ENCODE peak calls at places on chromosomes 1 and 21, in ten cellular contexts. K is heart left ventricle, G is transverse colon, T is testis, R is tibial nerve, F is body of pancreas, H is stomach, L is Peyer's patch, X is adrenal gland, A is uterus. B is an unnamed sample.

GRCh38 chr1:220956861-220957605 is 77.8 kb downstream of the HLX start:
- DNase-seq in H (no peak), L (no peak), A (peak; percentile 16), T (no peak), G (no peak), X (peak; percentile 23), F (peak; percentile 44), R (no peak), K (no peak), B (no peak)

GRCh38 chr1:220386494-220387195 is 114.4 kb upstream of the RAB3GAP2 start:
- DNase-seq in T (no peak), A (no peak), H (no peak), G (no peak), K (no peak), L (no peak), F (no peak), X (no peak), R (no peak), B (no peak)

GRCh38 chr1:6771568-6771825 is 13.8 kb upstream of the CAMTA1 start:
- DNase-seq in F (no peak), X (no peak), A (no peak), G (no peak), H (no peak), T (no peak), K (no peak), R (no peak), L (no peak), B (no peak)

GRCh38 chr21:27213328-27213727 is 246.4 kb upstream of the ADAMTS5 start:
- DNase-seq in K (no peak), X (no peak), A (no peak), G (no peak), L (no peak), T (no peak), H (no peak), F (no peak), R (no peak), B (no peak)

GRCh38 chr1:77170687-77171086 is 48.5 kb downstream of the PIGK start:
- DNase-seq in L (no peak), F (no peak), R (no peak), X (no peak), A (no peak), G (no peak), K (no peak), T (no peak), H (no peak), B (no peak)

GRCh38 chr21:33972539-33972938 is 56.9 kb upstream of the ATP5PO start:
- DNase-seq in X (no peak), A (no peak), R (no peak), G (no peak), L (no peak), F (no peak), H (no peak), K (no peak), T (no peak), B (no peak)

GRCh38 chr21:30238168-30238567 is 22.3 kb upstream of the CLDN8 start:
- DNase-seq in R (no peak), H (no peak), A (no peak), G (no peak), T (no peak), K (no peak), F (no peak), X (no peak), L (no peak), B (no peak)

GRCh38 chr1:236063919-236064673 is 794 bp downstream of the NID1 start:
- DNase-seq in A (peak; percentile 69), L (peak; percentile 54), T (peak; percentile 66), F (peak; percentile 69), R (peak; percentile 52), H (peak; percentile 64), X (peak; percentile 53), G (peak; percentile 50), K (peak; percentile 69), B (peak; percentile 56)

GRCh38 chr1:181317261-181317924 is 165.9 kb upstream of the CACNA1E start:
- DNase-seq in K (no peak), R (no peak), X (no peak), F (no peak), H (no peak), G (no peak), T (no peak), L (no peak), A (no peak), B (no peak)

GRCh38 chr1:89843279-89844121 is 22.7 kb downstream of the LRRC8D start:
- DNase-seq in T (peak; percentile 80), L (peak; percentile 84), K (peak; percentile 77), R (peak; percentile 35), H (peak; percentile 72), X (peak; percentile 74), A (peak; percentile 55), G (peak; percentile 80), F (peak; percentile 77), B (peak; percentile 43)

GRCh38 chr1:243851129-243851756 is 1.2 kb upstream of the AKT3 start:
- DNase-seq in L (no peak), G (no peak), R (no peak), K (no peak), F (peak; percentile 52), A (no peak), H (no peak), T (peak; percentile 81), X (peak; percentile 53), B (no peak)

GRCh38 chr1:186559601-186560116 is 98.7 kb upstream of the PDC start:
- DNase-seq in K (no peak), T (no peak), R (no peak), G (no peak), H (no peak), L (no peak), X (no peak), A (no peak), F (no peak), B (peak; percentile 27)

GRCh38 chr1:8154621-8155052 is 128.5 kb upstream of the ERRFI1 start:
- DNase-seq in H (no peak), X (no peak), F (peak; percentile 62), T (peak; percentile 49), R (no peak), G (no peak), K (no peak), L (no peak), A (no peak), B (no peak)

GRCh38 chr1:223259462-223259861 is 104.5 kb downstream of the SUSD4 start:
- DNase-seq in A (no peak), X (no peak), F (no peak), K (no peak), T (no peak), R (no peak), H (no peak), G (no peak), L (no peak), B (no peak)

GRCh38 chr1:174682419-174683008 is 234.8 kb downstream of the GPR52 start:
- DNase-seq in F (no peak), A (no peak), R (no peak), H (no peak), L (no peak), G (no peak), X (peak; percentile 12), K (no peak), T (no peak), B (no peak)

GRCh38 chr1:24393892-24394291 is 19.7 kb downstream of the STPG1 start:
- DNase-seq in K (no peak), X (no peak), F (no peak), G (no peak), L (no peak), T (no peak), R (no peak), H (no peak), A (no peak), B (no peak)

GRCh38 chr1:237503292-237503691 is 387.4 kb downstream of the ZP4 start:
- DNase-seq in X (no peak), H (no peak), G (no peak), F (no peak), R (no peak), L (no peak), K (no peak), A (no peak), T (no peak), B (no peak)

GRCh38 chr1:237509748-237510147 is 381.0 kb downstream of the ZP4 start:
- DNase-seq in R (no peak), F (no peak), G (no peak), K (no peak), A (no peak), T (no peak), L (no peak), H (no peak), X (no peak), B (no peak)

GRCh38 chr1:237507005-237507404 is 383.7 kb downstream of the ZP4 start:
- DNase-seq in T (no peak), R (no peak), X (no peak), F (no peak), G (no peak), L (no peak), H (no peak), A (no peak), K (no peak), B (no peak)
- H3K4me3 ChIP-seq in T (no peak overlapping the region), R (no peak overlapping the region), X (no peak overlapping the region), F (no peak overlapping the region), G (no peak overlapping the region), L (no peak overlapping the region), H (no peak overlapping the region), A (no peak overlapping the region), K (no peak overlapping the region), B (no peak overlapping the region)

GRCh38 chr1:70231474-70231873 is 10.3 kb downstream of the SRSF11 start:
- DNase-seq in R (no peak), T (no peak), G (no peak), F (no peak), L (no peak), X (no peak), K (no peak), A (no peak), H (no peak), B (no peak)
- H3K36me3 ChIP-seq in R (peaks cover 35% of the 10 kb centered on the region), T (no peaks in the 10 kb centered on the region), G (peaks cover 83% of the 10 kb centered on the region), F (no peaks in the 10 kb centered on the region), L (no peaks in the 10 kb centered on the region), X (no peaks in the 10 kb centered on the region), K (peaks cover 84% of the 10 kb centered on the region), A (no peaks in the 10 kb centered on the region), H (peaks cover 82% of the 10 kb centered on the region), B (peaks cover 7% of the 10 kb centered on the region)

DNA sequence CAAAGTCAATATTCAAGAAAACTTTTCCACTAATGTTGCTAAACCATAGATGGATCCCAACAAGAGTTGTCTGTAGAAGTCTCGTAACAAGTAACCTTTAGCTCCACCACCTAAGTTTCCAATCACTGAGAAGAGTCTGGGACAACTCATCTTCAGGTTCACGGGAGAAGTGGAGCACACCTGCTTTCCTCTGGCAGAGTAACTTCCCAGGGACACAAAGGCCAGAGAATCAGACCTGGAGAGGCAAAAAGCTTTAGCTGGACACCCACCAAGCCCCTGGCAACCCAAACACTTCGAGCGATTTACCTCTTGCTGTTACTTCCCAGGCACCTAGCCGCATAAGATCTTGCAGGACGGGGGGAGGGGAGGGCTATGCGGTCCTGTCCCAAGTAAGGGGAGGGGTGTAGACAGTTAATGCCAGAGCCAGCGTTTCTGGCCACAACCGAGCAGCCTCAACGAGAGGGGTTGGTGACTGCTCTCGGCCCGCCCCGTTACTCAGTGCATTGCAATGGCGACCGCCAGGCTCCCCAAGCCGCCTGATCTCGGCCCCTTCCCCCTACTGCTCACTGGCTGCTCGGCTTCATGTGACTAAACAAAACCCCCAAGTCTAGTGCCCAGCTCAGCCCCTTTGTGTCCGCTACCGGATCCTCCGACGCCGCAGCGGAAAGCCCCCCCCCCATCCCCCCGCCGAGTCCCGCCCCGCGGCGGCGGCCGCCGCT is 709 bp downstream of the ZNF644 start:
- DNase-seq in T (peak; percentile 79), G (peak; percentile 78), R (peak; percentile 58), K (peak; percentile 61), H (peak; percentile 69), F (peak; percentile 75), A (peak; percentile 60), X (peak; percentile 82), L (no peak), B (peak; percentile 72)
- TF ChIP-seq POLR2A in T (no peak), G (no peak), R (no peak), K (no peak), H (no peak), F (no peak), A (no peak), X (no peak), L (no peak), B (no peak)

GRCh38 chr21:44869860-44870747 is 3.4 kb downstream of the PTTG1IP start:
- DNase-seq in L (peak; percentile 49), K (peak; percentile 51), H (peak; percentile 59), A (peak; percentile 69), T (peak; percentile 44), F (peak; percentile 71), R (peak; percentile 65), G (peak; percentile 55), X (peak; percentile 91), B (peak; percentile 76)
- H3K4me3 ChIP-seq in L (no peak overlapping the region), K (peak overlapping the region; percentile 15), H (peak overlapping the region; percentile 91), A (no peak overlapping the region), T (no peak overlapping the region), F (no peak overlapping the region), R (no peak overlapping the region), G (no peak overlapping the region), X (no peak overlapping the region), B (peak overlapping the region; percentile 87)